ENCODE peak calls at places on chromosome 16, in eight cellular contexts. U, F, O, Z, T, N, R and G are unnamed samples.

GRCh38 chr16:69672998-69673713 is 53.2 kb downstream of the NQO1 start:
- DNase-seq in U (no peak), F (no peak), O (no peak), Z (no peak), T (no peak), N (no peak), R (no peak), G (no peak)

GRCh38 chr16:88827727-88828126 is 16.0 kb upstream of the APRT start:
- DNase-seq in U (no peak), F (no peak), O (no peak), Z (no peak), T (no peak), N (no peak), R (no peak), G (no peak)

GRCh38 chr16:7363397-7364053 is 30.9 kb downstream of the RBFOX1 start:
- DNase-seq in U (no peak), F (no peak), O (no peak), Z (no peak), T (no peak), N (no peak), R (no peak), G (no peak)

GRCh38 chr16:14652726-14653125 is 20.0 kb downstream of the BFAR start:
- DNase-seq in U (no peak), F (no peak), O (no peak), Z (no peak), T (no peak), N (no peak), R (no peak), G (no peak)

GRCh38 chr16:51286272-51286671 is 135.2 kb upstream of the SALL1 start:
- DNase-seq in U (no peak), F (no peak), O (no peak), Z (no peak), T (no peak), N (no peak), R (no peak), G (no peak)

GRCh38 chr16:31458073-31458834 is 1.0 kb upstream of the ARMC5 start:
- DNase-seq in U (peak; percentile 46), F (peak; percentile 60), O (peak; percentile 53), Z (peak; percentile 57), T (peak; percentile 65), N (no peak), R (no peak), G (no peak)

GRCh38 chr16:8402981-8403853 is 187.1 kb downstream of the TMEM114 start:
- DNase-seq in U (no peak), F (no peak), O (no peak), Z (no peak), T (no peak), N (no peak), R (no peak), G (no peak)

GRCh38 chr16:90037202-90037765 is 18.0 kb upstream of the DBNDD1 start:
- DNase-seq in U (no peak), F (no peak), O (no peak), Z (no peak), T (no peak), N (no peak), R (no peak), G (no peak)

GRCh38 chr16:27463741-27464662 is 62.0 kb downstream of the IL21R start:
- DNase-seq in U (no peak), F (no peak), O (peak; percentile 59), Z (no peak), T (no peak), N (no peak), R (no peak), G (no peak)

GRCh38 chr16:87701505-87701921 is 64.3 kb downstream of the KLHDC4 start:
- DNase-seq in U (no peak), F (no peak), O (no peak), Z (no peak), T (no peak), N (no peak), R (no peak), G (no peak)

GRCh38 chr16:11296706-11297491 is 15.8 kb upstream of the PRM1 start:
- DNase-seq in U (no peak), F (peak; percentile 56), O (no peak), Z (no peak), T (no peak), N (no peak), R (no peak), G (no peak)

GRCh38 chr16:49441366-49441780 is 67.8 kb downstream of the C16orf78 start:
- DNase-seq in U (peak; percentile 3), F (no peak), O (peak; percentile 66), Z (peak; percentile 40), T (no peak), N (no peak), R (no peak), G (no peak)

GRCh38 chr16:47613251-47613650 is 152.1 kb downstream of the PHKB start:
- DNase-seq in U (peak; percentile 13), F (no peak), O (no peak), Z (no peak), T (no peak), N (no peak), R (no peak), G (no peak)

GRCh38 chr16:15976225-15976812 is 26.9 kb downstream of the ABCC1 start:
- DNase-seq in U (no peak), F (no peak), O (no peak), Z (no peak), T (no peak), N (no peak), R (no peak), G (no peak)

GRCh38 chr16:83338941-83339340 is 468.8 kb upstream of the HSBP1 start:
- DNase-seq in U (peak; percentile 76), F (peak; percentile 40), O (no peak), Z (no peak), T (no peak), N (no peak), R (no peak), G (peak; percentile 47)

GRCh38 chr16:57145046-57145963 is 40.5 kb downstream of the PSME3IP1 start:
- DNase-seq in U (peak; percentile 58), F (no peak), O (no peak), Z (no peak), T (no peak), N (no peak), R (no peak), G (peak; percentile 15)

GRCh38 chr16:79707867-79708266 is 107.3 kb upstream of the MAF start:
- DNase-seq in U (no peak), F (peak; percentile 11), O (no peak), Z (no peak), T (no peak), N (peak; percentile 6), R (no peak), G (no peak)

GRCh38 chr16:25626172-25626571 is 65.6 kb upstream of the HS3ST4 start:
- DNase-seq in U (no peak), F (no peak), O (no peak), Z (no peak), T (no peak), N (no peak), R (no peak), G (no peak)

GRCh38 chr16:1691276-1691675 is 13.2 kb downstream of the JPT2 start:
- DNase-seq in U (peak; percentile 27), F (peak; percentile 72), O (no peak), Z (no peak), T (peak; percentile 46), N (no peak), R (no peak), G (no peak)

GRCh38 chr16:13858873-13859580 is 60.9 kb upstream of the ERCC4 start:
- DNase-seq in U (no peak), F (no peak), O (no peak), Z (no peak), T (no peak), N (no peak), R (no peak), G (no peak)

GRCh38 chr16:88962478-88963152 is 14.4 kb downstream of the CBFA2T3 start:
- DNase-seq in U (no peak), F (no peak), O (no peak), Z (no peak), T (no peak), N (no peak), R (no peak), G (no peak)

GRCh38 chr16:67562526-67562917 is at the start of gene CTCF:
- DNase-seq in U (peak; percentile 83), F (peak; percentile 71), O (peak; percentile 81), Z (peak; percentile 82), T (no peak), N (peak; percentile 85), R (no peak), G (peak; percentile 88)

GRCh38 chr16:64925166-64925565 is 196.7 kb downstream of the CDH11 start:
- DNase-seq in U (peak; percentile 42), F (no peak), O (no peak), Z (no peak), T (no peak), N (no peak), R (no peak), G (no peak)

GRCh38 chr16:88923926-88924833 is 52.8 kb downstream of the CBFA2T3 start:
- DNase-seq in U (no peak), F (no peak), O (no peak), Z (no peak), T (no peak), N (no peak), R (no peak), G (no peak)

GRCh38 chr16:67233596-67233995 is 6.7 kb downstream of the TMEM208 start:
- DNase-seq in U (no peak), F (no peak), O (no peak), Z (no peak), T (no peak), N (no peak), R (no peak), G (no peak)

GRCh38 chr16:31519746-31520145 is 8.0 kb upstream of the AHSP start:
- DNase-seq in U (no peak), F (no peak), O (no peak), Z (no peak), T (no peak), N (no peak), R (no peak), G (no peak)

GRCh38 chr16:67637625-67638024 is 7.3 kb upstream of the CARMIL2 start:
- DNase-seq in U (no peak), F (no peak), O (no peak), Z (no peak), T (no peak), N (no peak), R (no peak), G (no peak)

GRCh38 chr16:46859719-46860152 is 24.4 kb upstream of the GPT2 start:
- DNase-seq in U (peak; percentile 85), F (peak; percentile 86), O (no peak), Z (no peak), T (peak; percentile 84), N (peak; percentile 75), R (peak; percentile 51), G (peak; percentile 74)